ENCODE peak calls at places on chromosomes 11 and 22, in seven cellular contexts. P, Z, E, O, R, H and W are unnamed samples. For H3K79me1, the result is how much of the 10 kb centered on the place peaks cover.

GRCh38 chr11:1573847-1574255 is 1.8 kb upstream of the DUSP8 start:
- DNase-seq in P (no peak), Z (no peak), E (no peak), O (no peak), R (no peak), H (no peak), W (peak)

GRCh38 chr22:20239951-20240773 is 28.0 kb downstream of the RTN4R start:
- DNase-seq in P (no peak), Z (peak), E (no peak), O (no peak), R (no peak), H (no peak), W (no peak)

GRCh38 chr11:68141247-68142027 is 20.2 kb upstream of the CHKA start:
- DNase-seq in P (no peak), Z (no peak), E (no peak), O (no peak), R (peak), H (no peak), W (no peak)

GRCh38 chr11:1759851-1760220 is 3.9 kb downstream of the CTSD start:
- DNase-seq in P (no peak), Z (no peak), E (no peak), O (no peak), R (no peak), H (no peak), W (no peak)

GRCh38 chr11:121630041-121630440 is 177.3 kb upstream of the SORL1-AS1 start:
- DNase-seq in P (peak), Z (no peak), E (peak), O (no peak), R (no peak), H (no peak), W (no peak)

GRCh38 chr11:107720305-107720775 is 8.5 kb upstream of the SLN start:
- DNase-seq in P (no peak), Z (no peak), E (no peak), O (no peak), R (peak), H (no peak), W (no peak)

GRCh38 chr11:110892741-110893285 is 180.6 kb upstream of the ARHGAP20 start:
- DNase-seq in P (peak), Z (no peak), E (no peak), O (peak), R (no peak), H (no peak), W (no peak)

GRCh38 chr11:79498681-79499080 is 57.9 kb upstream of the TENM4 start:
- DNase-seq in P (no peak), Z (no peak), E (no peak), O (no peak), R (no peak), H (no peak), W (no peak)

GRCh38 chr11:17014774-17015638 is 792 bp upstream of the PLEKHA7 start:
- DNase-seq in P (no peak), Z (peak), E (peak), O (peak), R (peak), H (no peak), W (peak)

GRCh38 chr11:69603978-69604524 is 36.9 kb upstream of the CCND1 start:
- DNase-seq in P (no peak), Z (no peak), E (no peak), O (no peak), R (peak), H (no peak), W (no peak)

GRCh38 chr22:50627452-50627913 is 469 bp downstream of the ARSA start:
- DNase-seq in P (no peak), Z (no peak), E (peak), O (peak), R (peak), H (no peak), W (peak)

GRCh38 chr22:44329179-44329796 is 16.5 kb upstream of the SHISAL1 start:
- DNase-seq in P (peak), Z (no peak), E (no peak), O (no peak), R (no peak), H (no peak), W (no peak)

GRCh38 chr11:64107300-64107699 is 58.6 kb downstream of the MACROD1 start:
- DNase-seq in P (no peak), Z (no peak), E (no peak), O (no peak), R (no peak), H (no peak), W (no peak)

GRCh38 chr11:16841984-16842383 is 103.5 kb downstream of the C11orf58 start:
- DNase-seq in P (no peak), Z (no peak), E (no peak), O (no peak), R (no peak), H (no peak), W (no peak)

GRCh38 chr22:42758929-42759629 is 38.4 kb upstream of the A4GALT start:
- DNase-seq in P (peak), Z (no peak), E (peak), O (no peak), R (no peak), H (no peak), W (no peak)

GRCh38 chr11:362642-363442 is 6.5 kb upstream of the B4GALNT4 start:
- DNase-seq in P (no peak), Z (no peak), E (no peak), O (no peak), R (no peak), H (no peak), W (peak)

GRCh38 chr11:134644489-134645456 is 232.7 kb upstream of the B3GAT1 start:
- DNase-seq in P (no peak), Z (no peak), E (no peak), O (no peak), R (no peak), H (no peak), W (no peak)

GRCh38 chr11:114169321-114169749 is 109.8 kb downstream of the ZBTB16 start:
- DNase-seq in P (no peak), Z (no peak), E (peak), O (no peak), R (no peak), H (no peak), W (no peak)

GRCh38 chr22:42993651-42994275 is 21.2 kb downstream of the PACSIN2 start:
- DNase-seq in P (peak), Z (no peak), E (peak), O (no peak), R (peak), H (no peak), W (no peak)

GRCh38 chr22:44311104-44311854 is 1.5 kb downstream of the SHISAL1 start:
- DNase-seq in P (no peak), Z (no peak), E (no peak), O (no peak), R (no peak), H (no peak), W (no peak)

GRCh38 chr22:46501701-46502100 is 35.7 kb downstream of the CELSR1 start:
- DNase-seq in P (peak), Z (no peak), E (peak), O (no peak), R (peak), H (no peak), W (no peak)

GRCh38 chr11:17574141-17574798 is 27.2 kb downstream of the OTOG start:
- DNase-seq in P (no peak), Z (no peak), E (no peak), O (no peak), R (no peak), H (no peak), W (peak)

GRCh38 chr11:5441414-5441813 is at the start of gene OR51I1:
- DNase-seq in P (no peak), Z (no peak), E (no peak), O (no peak), R (no peak), H (no peak), W (no peak)

GRCh38 chr22:35552186-35552842 is 11.7 kb downstream of the RASD2 start:
- DNase-seq in P (no peak), Z (peak), E (peak), O (peak), R (peak), H (no peak), W (peak)

GRCh38 chr22:20176421-20177060 is 25.7 kb upstream of the CCDC188 start:
- DNase-seq in P (no peak), Z (no peak), E (no peak), O (no peak), R (no peak), H (no peak), W (no peak)

GRCh38 chr11:112694244-112694643 is 267.0 kb upstream of the NCAM1 start:
- DNase-seq in P (no peak), Z (no peak), E (no peak), O (no peak), R (no peak), H (no peak), W (no peak)

GRCh38 chr11:57426754-57427691 is at the start of gene SLC43A3:
- DNase-seq in P (peak), Z (peak), E (peak), O (peak), R (peak), H (peak), W (peak)

GRCh38 chr11:47466701-47467250 is 17.8 kb upstream of the RAPSN start:
- DNase-seq in P (no peak), Z (no peak), E (no peak), O (peak), R (no peak), H (no peak), W (no peak)

GRCh38 chr11:253160-253885 is 16.5 kb downstream of the PSMD13 start:
- DNase-seq in P (no peak), Z (no peak), E (no peak), O (no peak), R (no peak), H (no peak), W (no peak)

GRCh38 chr22:43213066-43213465 is 26.1 kb upstream of the TTLL12 start:
- DNase-seq in P (no peak), Z (no peak), E (no peak), O (peak), R (no peak), H (no peak), W (peak)

GRCh38 chr11:121463689-121464335 is 11.0 kb upstream of the SORL1-AS1 start:
- DNase-seq in P (no peak), Z (no peak), E (no peak), O (no peak), R (no peak), H (no peak), W (no peak)

GRCh38 chr11:84740050-84740449 is 887.1 kb downstream of the DLG2 start:
- DNase-seq in P (no peak), Z (no peak), E (no peak), O (no peak), R (no peak), H (no peak), W (no peak)

GRCh38 chr22:46169628-46170027 is 19.3 kb downstream of the PPARA start:
- DNase-seq in P (no peak), Z (no peak), E (no peak), O (no peak), R (no peak), H (no peak), W (no peak)

GRCh38 chr11:100847696-100848216 is 160.7 kb downstream of the ARHGAP42 start:
- DNase-seq in P (no peak), Z (no peak), E (no peak), O (no peak), R (no peak), H (no peak), W (no peak)

GRCh38 chr11:60925685-60926267 is 1.5 kb downstream of the TMEM132A start:
- DNase-seq in P (peak), Z (no peak), E (peak), O (no peak), R (peak), H (no peak), W (no peak)

GRCh38 chr11:13216019-13217006 is 61.3 kb upstream of the BMAL1 start:
- DNase-seq in P (peak), Z (peak), E (peak), O (peak), R (peak), H (no peak), W (peak)

GRCh38 chr11:19232910-19233503 is 7.7 kb downstream of the E2F8 start:
- DNase-seq in P (peak), Z (no peak), E (peak), O (peak), R (peak), H (no peak), W (no peak)

DNA sequence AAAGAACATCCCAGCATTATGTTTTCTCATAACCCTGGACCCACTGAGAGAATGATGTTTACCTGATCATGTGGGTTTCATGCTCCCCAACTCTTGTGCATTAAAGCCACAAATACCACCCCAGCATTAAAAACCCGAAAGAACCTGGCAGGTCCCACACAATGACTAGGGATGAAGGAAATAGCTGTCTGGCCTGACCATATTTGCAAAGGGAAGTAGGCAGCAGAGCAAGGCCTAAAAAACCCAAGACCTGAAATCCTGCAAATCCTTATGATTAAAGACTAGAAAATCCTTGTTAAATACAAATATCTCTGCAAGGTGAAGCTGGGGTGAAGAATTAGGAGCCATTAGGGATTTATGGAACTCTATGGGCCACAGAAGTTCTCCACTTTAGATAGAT is 23.7 kb downstream of the PAK1 start:
- DNase-seq in P (no peak), Z (no peak), E (no peak), O (no peak), R (no peak), H (no peak), W (no peak)
- H3K4me2 ChIP-seq in P (no peak), Z (no peak), E (no peak), O (no peak), R (no peak), H (no peak), W (no peak)

DNA sequence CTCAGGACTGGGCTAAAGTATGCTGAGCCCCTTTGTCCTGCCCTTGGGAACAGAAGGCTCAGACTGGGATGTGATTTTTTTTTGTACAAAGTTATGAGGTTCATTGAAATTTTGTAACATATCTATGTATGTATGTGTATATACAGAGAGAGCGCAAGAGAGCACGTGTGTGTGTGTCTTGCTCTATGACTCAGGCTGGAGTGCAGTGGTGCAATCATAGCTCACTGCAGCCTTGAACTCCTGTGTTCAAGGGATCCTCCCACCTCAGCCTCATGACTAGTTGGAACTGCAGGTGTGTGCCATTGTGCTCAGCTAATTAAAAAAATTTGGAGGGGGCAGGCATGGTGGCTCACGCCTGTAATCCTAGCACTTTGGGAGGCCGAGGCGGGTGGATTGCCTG is 5.7 kb downstream of the TMEM25 start:
- DNase-seq in P (peak), Z (no peak), E (peak), O (no peak), R (peak), H (no peak), W (no peak)
- H3K79me1 ChIP-seq in P (under half), Z (under half), E (under half), O (under half), R (under half), H (under half), W (under half)

GRCh38 chr11:76667271-76667818 is 3.2 kb downstream of the LRRC32 start:
- DNase-seq in P (no peak), Z (no peak), E (no peak), O (no peak), R (peak), H (no peak), W (peak)

GRCh38 chr11:76669901-76670474 is 559 bp downstream of the LRRC32 start:
- DNase-seq in P (peak), Z (no peak), E (peak), O (no peak), R (peak), H (no peak), W (no peak)

GRCh38 chr11:76666830-76667229 is 3.7 kb downstream of the LRRC32 start:
- DNase-seq in P (no peak), Z (no peak), E (no peak), O (no peak), R (no peak), H (no peak), W (peak)

GRCh38 chr11:76667856-76668255 is 2.7 kb downstream of the LRRC32 start:
- DNase-seq in P (no peak), Z (no peak), E (no peak), O (no peak), R (no peak), H (no peak), W (peak)

GRCh38 chr11:76668362-76669155 is 2.0 kb downstream of the LRRC32 start:
- DNase-seq in P (no peak), Z (no peak), E (no peak), O (no peak), R (no peak), H (no peak), W (no peak)
- H3K4me2 ChIP-seq in P (peak), Z (no peak), E (no peak), O (no peak), R (peak), H (no peak), W (no peak)

GRCh38 chr11:119207300-119207570 is 1.1 kb downstream of the CBL start:
- DNase-seq in P (no peak), Z (no peak), E (no peak), O (no peak), R (no peak), H (no peak), W (no peak)
- H3K79me1 ChIP-seq in P (under half), Z (under half), E (under half), O (under half), R (under half), H (under half), W (under half)

GRCh38 chr11:34618406-34618805 is 2.5 kb upstream of the EHF start:
- DNase-seq in P (no peak), Z (no peak), E (no peak), O (no peak), R (no peak), H (no peak), W (no peak)

GRCh38 chr11:34620820-34621792 is at the start of gene EHF:
- DNase-seq in P (no peak), Z (no peak), E (no peak), O (no peak), R (peak), H (no peak), W (no peak)

GRCh38 chr11:34619062-34619516 is 1.8 kb upstream of the EHF start:
- DNase-seq in P (no peak), Z (no peak), E (no peak), O (peak), R (peak), H (no peak), W (no peak)

GRCh38 chr11:34621876-34622275 is 983 bp downstream of the EHF start:
- DNase-seq in P (no peak), Z (no peak), E (no peak), O (no peak), R (no peak), H (no peak), W (no peak)

DNA sequence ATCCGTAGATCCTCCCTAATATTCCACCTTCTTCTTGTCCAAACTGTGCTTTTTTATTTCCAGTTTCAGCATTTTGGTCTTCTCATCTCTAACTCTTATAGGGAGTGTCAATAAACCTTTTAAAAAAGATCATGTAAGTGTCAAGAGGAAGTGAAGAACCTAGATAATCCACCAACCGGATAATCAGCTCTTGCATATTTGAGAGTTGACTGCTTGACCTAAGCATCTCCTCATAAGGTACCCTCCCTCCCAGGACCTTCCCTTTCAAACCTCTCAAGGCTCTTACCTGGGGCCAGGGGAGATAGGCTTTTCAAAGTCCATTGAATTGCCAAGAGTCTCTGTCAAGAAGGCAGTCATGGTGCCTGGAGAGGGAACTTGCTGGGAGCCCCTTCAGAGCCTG is 691 bp upstream of the EHF start:
- DNase-seq in P (no peak), Z (no peak), E (no peak), O (no peak), R (no peak), H (no peak), W (no peak)
- H3K4me2 ChIP-seq in P (no peak), Z (no peak), E (no peak), O (no peak), R (no peak), H (no peak), W (no peak)

GRCh38 chr11:3087373-3087772 is 30.1 kb upstream of the CARS1 start:
- DNase-seq in P (no peak), Z (no peak), E (no peak), O (no peak), R (no peak), H (no peak), W (no peak)

GRCh38 chr11:3087821-3088800 is 30.9 kb upstream of the CARS1 start:
- DNase-seq in P (peak), Z (no peak), E (peak), O (no peak), R (no peak), H (no peak), W (no peak)

GRCh38 chr11:3086671-3087150 is 29.5 kb upstream of the CARS1 start:
- DNase-seq in P (no peak), Z (no peak), E (no peak), O (no peak), R (no peak), H (no peak), W (no peak)

GRCh38 chr11:3085052-3085451 is 27.8 kb upstream of the CARS1 start:
- DNase-seq in P (no peak), Z (no peak), E (no peak), O (no peak), R (no peak), H (no peak), W (no peak)

DNA sequence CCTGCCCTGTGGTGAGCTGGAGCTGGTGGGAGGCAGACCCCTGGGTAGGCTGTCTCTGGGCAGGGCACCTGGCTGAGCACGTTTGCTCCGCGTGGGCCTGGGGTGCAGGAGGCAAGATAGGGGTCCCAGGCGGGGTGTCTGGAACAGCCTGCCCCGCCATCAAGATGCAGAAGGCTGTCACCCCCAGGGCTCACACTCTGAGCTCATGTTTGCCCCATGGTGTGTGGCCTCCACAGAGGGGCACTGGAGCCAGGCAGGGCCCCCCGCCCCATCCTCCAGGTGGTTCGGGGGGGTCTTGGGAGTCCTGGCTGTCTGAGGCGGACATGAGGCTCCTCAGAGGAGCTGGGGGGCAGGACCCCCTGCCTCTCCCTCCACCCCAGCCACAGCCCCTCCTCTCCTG is 28.9 kb upstream of the CARS1 start:
- DNase-seq in P (no peak), Z (no peak), E (no peak), O (no peak), R (no peak), H (no peak), W (no peak)
- H3K79me1 ChIP-seq in P (under half), Z (under half), E (under half), O (under half), R (under half), H (under half), W (under half)

GRCh38 chr11:35136311-35136710 is 2.7 kb upstream of the CD44 start:
- DNase-seq in P (no peak), Z (no peak), E (peak), O (no peak), R (no peak), H (no peak), W (no peak)
- H3K4me2 ChIP-seq in P (no peak), Z (no peak), E (no peak), O (no peak), R (no peak), H (no peak), W (no peak)